ENCODE peak calls at places on chromosome 14, in nine cellular contexts. One of them, this sample, is unnamed.

GRCh38 chr14:78567343-78567742 is 397.2 kb downstream of the NRXN3 start:
- DNase-seq in fibroblast of lung: peak; percentile 34
- DNase-seq in astrocyte of the spinal cord: peak; percentile 34
- DNase-seq in GM06990: no peak
- DNase-seq in astrocyte of the cerebellum: peak; percentile 34
- DNase-seq in esophagus squamous epithelium: no peak
- DNase-seq in CD8-positive, alpha-beta memory T cell: no peak
- DNase-seq in fibroblast of the aortic adventitia: peak; percentile 13
- DNase-seq in pancreas: no peak
- DNase-seq in this sample: no peak

GRCh38 chr14:71228711-71229110 is 321.5 kb downstream of the PCNX1 start:
- DNase-seq in astrocyte of the spinal cord: no peak
- DNase-seq in astrocyte of the cerebellum: no peak
- DNase-seq in pancreas: peak; percentile 24
- DNase-seq in fibroblast of the aortic adventitia: no peak
- DNase-seq in esophagus squamous epithelium: no peak
- DNase-seq in GM06990: no peak
- DNase-seq in fibroblast of lung: no peak
- DNase-seq in CD8-positive, alpha-beta memory T cell: no peak
- DNase-seq in this sample: peak; percentile 46

GRCh38 chr14:61894452-61895077 is 132.3 kb downstream of the SNAPC1 start:
- DNase-seq in fibroblast of lung: peak; percentile 57
- DNase-seq in esophagus squamous epithelium: no peak
- DNase-seq in fibroblast of the aortic adventitia: peak; percentile 69
- DNase-seq in pancreas: peak; percentile 62
- DNase-seq in astrocyte of the spinal cord: peak; percentile 53
- DNase-seq in astrocyte of the cerebellum: peak; percentile 54
- DNase-seq in CD8-positive, alpha-beta memory T cell: peak; percentile 29
- DNase-seq in GM06990: no peak
- DNase-seq in this sample: peak; percentile 17

GRCh38 chr14:92986254-92987147 is 63.6 kb downstream of the CHGA start:
- DNase-seq in astrocyte of the spinal cord: peak; percentile 28
- DNase-seq in fibroblast of lung: peak; percentile 57
- DNase-seq in esophagus squamous epithelium: no peak
- DNase-seq in fibroblast of the aortic adventitia: peak; percentile 60
- DNase-seq in CD8-positive, alpha-beta memory T cell: no peak
- DNase-seq in GM06990: no peak
- DNase-seq in astrocyte of the cerebellum: peak; percentile 29
- DNase-seq in pancreas: peak; percentile 76
- DNase-seq in this sample: no peak

GRCh38 chr14:101019974-101020710 is 116.6 kb upstream of the RTL1 start:
- DNase-seq in fibroblast of lung: no peak
- DNase-seq in astrocyte of the cerebellum: no peak
- DNase-seq in astrocyte of the spinal cord: no peak
- DNase-seq in CD8-positive, alpha-beta memory T cell: no peak
- DNase-seq in fibroblast of the aortic adventitia: no peak
- DNase-seq in esophagus squamous epithelium: no peak
- DNase-seq in GM06990: no peak
- DNase-seq in pancreas: peak; percentile 7
- DNase-seq in this sample: no peak

GRCh38 chr14:101134161-101134631 is 230.7 kb upstream of the RTL1 start:
- DNase-seq in astrocyte of the spinal cord: peak; percentile 11
- DNase-seq in astrocyte of the cerebellum: no peak
- DNase-seq in CD8-positive, alpha-beta memory T cell: no peak
- DNase-seq in fibroblast of the aortic adventitia: no peak
- DNase-seq in pancreas: no peak
- DNase-seq in esophagus squamous epithelium: no peak
- DNase-seq in GM06990: no peak
- DNase-seq in fibroblast of lung: no peak
- DNase-seq in this sample: no peak

GRCh38 chr14:91250912-91251311 is 6.4 kb upstream of the GPR68 start:
- DNase-seq in astrocyte of the cerebellum: no peak
- DNase-seq in fibroblast of lung: no peak
- DNase-seq in esophagus squamous epithelium: no peak
- DNase-seq in astrocyte of the spinal cord: no peak
- DNase-seq in pancreas: no peak
- DNase-seq in CD8-positive, alpha-beta memory T cell: no peak
- DNase-seq in GM06990: no peak
- DNase-seq in fibroblast of the aortic adventitia: no peak
- DNase-seq in this sample: no peak

GRCh38 chr14:106318700-106319099 is 792.3 kb downstream of the TMEM121 start:
- DNase-seq in astrocyte of the cerebellum: no peak
- DNase-seq in fibroblast of the aortic adventitia: no peak
- DNase-seq in pancreas: no peak
- DNase-seq in GM06990: peak; percentile 34
- DNase-seq in astrocyte of the spinal cord: no peak
- DNase-seq in CD8-positive, alpha-beta memory T cell: no peak
- DNase-seq in fibroblast of lung: no peak
- DNase-seq in esophagus squamous epithelium: no peak
- DNase-seq in this sample: no peak

GRCh38 chr14:78758333-78758732 is 588.2 kb downstream of the NRXN3 start:
- DNase-seq in esophagus squamous epithelium: no peak
- DNase-seq in fibroblast of the aortic adventitia: peak; percentile 31
- DNase-seq in pancreas: no peak
- DNase-seq in astrocyte of the cerebellum: peak; percentile 36
- DNase-seq in fibroblast of lung: peak; percentile 34
- DNase-seq in CD8-positive, alpha-beta memory T cell: no peak
- DNase-seq in GM06990: no peak
- DNase-seq in astrocyte of the spinal cord: peak; percentile 38
- DNase-seq in this sample: no peak

GRCh38 chr14:73741876-73742519 is 27.8 kb upstream of the PNMA1 start:
- DNase-seq in fibroblast of lung: no peak
- DNase-seq in astrocyte of the cerebellum: no peak
- DNase-seq in CD8-positive, alpha-beta memory T cell: no peak
- DNase-seq in GM06990: no peak
- DNase-seq in pancreas: no peak
- DNase-seq in esophagus squamous epithelium: no peak
- DNase-seq in fibroblast of the aortic adventitia: no peak
- DNase-seq in astrocyte of the spinal cord: peak; percentile 20
- DNase-seq in this sample: no peak

GRCh38 chr14:56004807-56005579 is 113.2 kb upstream of the PELI2 start:
- DNase-seq in pancreas: no peak
- DNase-seq in esophagus squamous epithelium: no peak
- DNase-seq in GM06990: peak; percentile 18
- DNase-seq in fibroblast of lung: peak; percentile 91
- DNase-seq in astrocyte of the cerebellum: peak; percentile 77
- DNase-seq in CD8-positive, alpha-beta memory T cell: no peak
- DNase-seq in astrocyte of the spinal cord: peak; percentile 85
- DNase-seq in fibroblast of the aortic adventitia: peak; percentile 74
- DNase-seq in this sample: peak; percentile 25

GRCh38 chr14:87687338-87687876 is 305.6 kb downstream of the GALC start:
- DNase-seq in pancreas: no peak
- DNase-seq in fibroblast of the aortic adventitia: no peak
- DNase-seq in fibroblast of lung: peak; percentile 56
- DNase-seq in astrocyte of the cerebellum: no peak
- DNase-seq in CD8-positive, alpha-beta memory T cell: no peak
- DNase-seq in esophagus squamous epithelium: no peak
- DNase-seq in astrocyte of the spinal cord: no peak
- DNase-seq in GM06990: no peak
- DNase-seq in this sample: no peak

GRCh38 chr14:92325835-92326234 is 2.9 kb downstream of the SLC24A4 start:
- DNase-seq in CD8-positive, alpha-beta memory T cell: no peak
- DNase-seq in fibroblast of the aortic adventitia: no peak
- DNase-seq in esophagus squamous epithelium: no peak
- DNase-seq in fibroblast of lung: no peak
- DNase-seq in astrocyte of the cerebellum: no peak
- DNase-seq in pancreas: no peak
- DNase-seq in GM06990: no peak
- DNase-seq in astrocyte of the spinal cord: no peak
- DNase-seq in this sample: no peak

GRCh38 chr14:75264036-75264435 is 14.6 kb upstream of the FOS start:
- DNase-seq in pancreas: no peak
- DNase-seq in astrocyte of the cerebellum: no peak
- DNase-seq in fibroblast of the aortic adventitia: no peak
- DNase-seq in astrocyte of the spinal cord: no peak
- DNase-seq in GM06990: no peak
- DNase-seq in fibroblast of lung: no peak
- DNase-seq in esophagus squamous epithelium: no peak
- DNase-seq in CD8-positive, alpha-beta memory T cell: no peak
- DNase-seq in this sample: no peak
- H3K4me3 ChIP-seq in pancreas: no peak overlapping the region
- H3K4me3 ChIP-seq in astrocyte of the cerebellum: no peak overlapping the region
- H3K4me3 ChIP-seq in fibroblast of the aortic adventitia: no peak overlapping the region
- H3K4me3 ChIP-seq in astrocyte of the spinal cord: no peak overlapping the region
- H3K4me3 ChIP-seq in GM06990: no peak overlapping the region
- H3K4me3 ChIP-seq in fibroblast of lung: no peak overlapping the region
- H3K4me3 ChIP-seq in esophagus squamous epithelium: no peak overlapping the region
- H3K4me3 ChIP-seq in CD8-positive, alpha-beta memory T cell: no peak overlapping the region
- H3K4me3 ChIP-seq in this sample: no peak overlapping the region

DNA sequence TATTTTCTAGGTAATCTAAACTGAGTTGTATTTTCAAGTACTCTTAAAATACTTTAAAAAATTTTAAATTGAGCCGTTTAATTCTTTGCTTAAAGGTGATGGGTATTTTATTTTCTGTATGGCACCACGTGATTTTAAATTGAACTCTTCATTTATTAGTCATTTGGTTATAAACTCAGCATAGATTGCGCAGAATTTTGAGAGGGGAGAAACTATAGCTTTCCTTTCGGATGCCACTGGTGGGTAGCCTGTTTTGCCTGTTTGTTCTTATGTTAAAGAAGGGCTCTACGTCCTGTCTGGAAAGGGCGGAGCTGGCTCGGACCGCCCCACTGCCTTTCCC is 411 bp upstream of the STYX start:
- DNase-seq in fibroblast of lung: no peak
- DNase-seq in CD8-positive, alpha-beta memory T cell: no peak
- DNase-seq in astrocyte of the cerebellum: no peak
- DNase-seq in esophagus squamous epithelium: no peak
- DNase-seq in pancreas: no peak
- DNase-seq in GM06990: no peak
- DNase-seq in astrocyte of the spinal cord: no peak
- DNase-seq in fibroblast of the aortic adventitia: no peak
- DNase-seq in this sample: no peak
- H3K4me3 ChIP-seq in fibroblast of lung: peak overlapping the region; percentile 59
- H3K4me3 ChIP-seq in CD8-positive, alpha-beta memory T cell: peak overlapping the region; percentile 59
- H3K4me3 ChIP-seq in astrocyte of the cerebellum: peak overlapping the region; percentile 75
- H3K4me3 ChIP-seq in esophagus squamous epithelium: peak overlapping the region; percentile 95
- H3K4me3 ChIP-seq in pancreas: no peak overlapping the region
- H3K4me3 ChIP-seq in GM06990: peak overlapping the region; percentile 42
- H3K4me3 ChIP-seq in astrocyte of the spinal cord: peak overlapping the region; percentile 35
- H3K4me3 ChIP-seq in fibroblast of the aortic adventitia: peak overlapping the region; percentile 59
- H3K4me3 ChIP-seq in this sample: peak overlapping the region; percentile 53

GRCh38 chr14:94768141-94768520 is 1.8 kb downstream of the GSC start:
- DNase-seq in fibroblast of lung: no peak
- DNase-seq in esophagus squamous epithelium: no peak
- DNase-seq in fibroblast of the aortic adventitia: no peak
- DNase-seq in pancreas: no peak
- DNase-seq in astrocyte of the spinal cord: no peak
- DNase-seq in GM06990: no peak
- DNase-seq in astrocyte of the cerebellum: no peak
- DNase-seq in CD8-positive, alpha-beta memory T cell: no peak
- DNase-seq in this sample: no peak

GRCh38 chr14:94770251-94770749 is 387 bp upstream of the GSC start:
- DNase-seq in CD8-positive, alpha-beta memory T cell: no peak
- DNase-seq in esophagus squamous epithelium: no peak
- DNase-seq in GM06990: no peak
- DNase-seq in astrocyte of the spinal cord: no peak
- DNase-seq in fibroblast of lung: no peak
- DNase-seq in astrocyte of the cerebellum: no peak
- DNase-seq in fibroblast of the aortic adventitia: peak; percentile 49
- DNase-seq in pancreas: no peak
- DNase-seq in this sample: no peak

GRCh38 chr14:94767321-94767878 is 2.5 kb downstream of the GSC start:
- DNase-seq in astrocyte of the cerebellum: no peak
- DNase-seq in fibroblast of the aortic adventitia: no peak
- DNase-seq in astrocyte of the spinal cord: no peak
- DNase-seq in pancreas: no peak
- DNase-seq in GM06990: no peak
- DNase-seq in esophagus squamous epithelium: no peak
- DNase-seq in fibroblast of lung: no peak
- DNase-seq in CD8-positive, alpha-beta memory T cell: no peak
- DNase-seq in this sample: no peak

GRCh38 chr14:94769413-94770250 is at the start of gene GSC:
- DNase-seq in fibroblast of lung: peak; percentile 43
- DNase-seq in fibroblast of the aortic adventitia: peak; percentile 22
- DNase-seq in pancreas: peak; percentile 57
- DNase-seq in CD8-positive, alpha-beta memory T cell: no peak
- DNase-seq in esophagus squamous epithelium: no peak
- DNase-seq in astrocyte of the cerebellum: peak; percentile 15
- DNase-seq in GM06990: no peak
- DNase-seq in astrocyte of the spinal cord: peak; percentile 37
- DNase-seq in this sample: no peak

DNA sequence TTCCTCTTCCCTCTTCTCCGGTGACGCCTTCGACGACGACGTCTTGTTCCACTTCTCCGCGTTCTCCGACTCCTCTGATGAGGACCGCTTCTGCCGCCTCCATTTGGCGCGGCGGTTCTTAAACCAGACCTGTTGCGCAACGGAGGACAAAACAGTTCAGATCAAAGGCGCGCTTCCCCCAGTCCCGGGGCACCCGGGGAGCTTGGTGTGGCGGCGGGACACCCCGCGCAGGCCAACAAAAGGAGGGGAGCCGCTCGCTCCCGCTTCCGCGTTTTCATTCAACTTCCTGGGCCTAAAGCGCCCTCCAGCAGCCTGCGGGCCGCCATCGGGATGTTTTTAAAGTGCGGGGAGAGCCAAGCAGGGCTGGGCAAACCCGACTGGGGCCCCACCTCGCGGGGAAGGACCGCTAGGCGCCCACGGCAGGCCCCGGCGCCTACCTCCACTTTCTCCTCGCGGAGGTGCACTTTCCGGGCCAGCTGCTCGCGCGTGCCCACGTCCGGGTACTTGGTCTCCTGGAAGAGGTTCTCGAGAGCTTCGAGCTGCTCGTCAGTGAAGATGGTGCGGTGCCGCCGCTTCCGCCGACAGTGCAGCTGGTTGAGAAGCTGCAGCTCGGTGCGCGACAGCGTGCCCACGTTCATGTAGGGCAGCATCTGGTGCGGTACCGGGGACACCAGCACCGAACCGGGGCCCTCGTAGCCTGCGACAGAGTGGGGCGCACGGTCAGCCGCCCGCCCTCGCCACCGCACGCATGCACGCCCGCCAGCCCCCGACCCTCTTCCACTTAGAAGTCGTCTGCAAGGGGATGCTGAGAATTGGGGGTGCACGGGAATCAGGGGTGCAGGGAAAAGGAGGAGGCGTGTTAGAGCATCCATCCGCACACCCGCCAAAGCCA is 1.1 kb downstream of the GSC start:
- DNase-seq in GM06990: no peak
- DNase-seq in astrocyte of the cerebellum: no peak
- DNase-seq in fibroblast of lung: no peak
- DNase-seq in astrocyte of the spinal cord: no peak
- DNase-seq in esophagus squamous epithelium: no peak
- DNase-seq in fibroblast of the aortic adventitia: no peak
- DNase-seq in CD8-positive, alpha-beta memory T cell: no peak
- DNase-seq in pancreas: peak; percentile 17
- DNase-seq in this sample: no peak
- H3K4me3 ChIP-seq in GM06990: no peak overlapping the region
- H3K4me3 ChIP-seq in astrocyte of the cerebellum: peak overlapping the region; percentile 47
- H3K4me3 ChIP-seq in fibroblast of lung: no peak overlapping the region
- H3K4me3 ChIP-seq in astrocyte of the spinal cord: no peak overlapping the region
- H3K4me3 ChIP-seq in esophagus squamous epithelium: peak overlapping the region; percentile 48
- H3K4me3 ChIP-seq in fibroblast of the aortic adventitia: peak overlapping the region; percentile 61
- H3K4me3 ChIP-seq in CD8-positive, alpha-beta memory T cell: no peak overlapping the region
- H3K4me3 ChIP-seq in pancreas: peak overlapping the region; percentile 62
- H3K4me3 ChIP-seq in this sample: no peak overlapping the region

DNA sequence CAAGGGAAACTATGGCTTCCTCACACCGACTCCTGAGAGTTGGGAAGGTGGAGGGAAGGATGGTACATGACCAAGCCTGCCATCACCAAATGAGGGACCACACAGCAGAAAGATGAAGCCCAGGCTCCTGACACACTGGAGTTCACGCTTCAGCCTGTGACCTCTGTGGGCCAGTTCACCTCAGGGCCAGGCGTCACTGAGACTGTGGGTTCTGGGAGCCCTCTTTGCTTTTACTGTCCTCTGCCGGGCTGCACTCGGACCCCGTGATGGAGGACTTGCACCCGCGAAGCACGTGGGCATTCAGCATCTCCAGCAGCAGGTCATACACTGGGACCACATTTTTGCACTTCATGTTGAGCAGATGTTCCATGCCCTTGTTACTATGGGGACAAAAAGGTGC is 61.2 kb downstream of the ESR2 start:
- DNase-seq in CD8-positive, alpha-beta memory T cell: no peak
- DNase-seq in pancreas: no peak
- DNase-seq in fibroblast of lung: no peak
- DNase-seq in astrocyte of the cerebellum: no peak
- DNase-seq in astrocyte of the spinal cord: no peak
- DNase-seq in fibroblast of the aortic adventitia: no peak
- DNase-seq in GM06990: no peak
- DNase-seq in esophagus squamous epithelium: no peak
- DNase-seq in this sample: no peak
- H3K4me3 ChIP-seq in CD8-positive, alpha-beta memory T cell: no peak overlapping the region
- H3K4me3 ChIP-seq in pancreas: no peak overlapping the region
- H3K4me3 ChIP-seq in fibroblast of lung: no peak overlapping the region
- H3K4me3 ChIP-seq in astrocyte of the cerebellum: no peak overlapping the region
- H3K4me3 ChIP-seq in astrocyte of the spinal cord: no peak overlapping the region
- H3K4me3 ChIP-seq in fibroblast of the aortic adventitia: no peak overlapping the region
- H3K4me3 ChIP-seq in GM06990: no peak overlapping the region
- H3K4me3 ChIP-seq in esophagus squamous epithelium: no peak overlapping the region
- H3K4me3 ChIP-seq in this sample: no peak overlapping the region